ENCODE peak calls at places on chromosome X, in seven cellular contexts. L is GM06990, R is K562, E is mammary epithelial cell, S is nephron progenitor cell, X is fibroblast of lung, C is lower leg skin. Y is an unnamed sample.

GRCh38 chrX:109987884-109988283 is 15.0 kb upstream of the TMEM164 start:
- DNase-seq in L (no peak), R (no peak), E (no peak), S (no peak), X (no peak), C (no peak), Y (no peak)

GRCh38 chrX:24561121-24561520 is 86.0 kb downstream of the PCYT1B start:
- DNase-seq in L (no peak), R (peak; percentile 25), E (no peak), S (no peak), X (no peak), C (no peak), Y (no peak)

GRCh38 chrX:2828404-2829065 is at the start of gene GYG2:
- DNase-seq in L (no peak), R (peak; percentile 36), E (no peak), S (peak; percentile 87), X (peak; percentile 58), C (no peak), Y (peak; percentile 73)

GRCh38 chrX:156008915-156009314 is 11.4 kb downstream of the IL9R start:
- DNase-seq in L (no peak), R (no peak), E (no peak), S (no peak), X (no peak), C (peak; percentile 21), Y (no peak)

GRCh38 chrX:130746709-130747347 is 156.2 kb downstream of the ENOX2 start:
- DNase-seq in L (no peak), R (no peak), E (no peak), S (no peak), X (no peak), C (no peak), Y (no peak)

GRCh38 chrX:46681849-46682248 is 77.1 kb downstream of the SLC9A7 start:
- DNase-seq in L (no peak), R (no peak), E (no peak), S (no peak), X (peak; percentile 22), C (no peak), Y (no peak)

GRCh38 chrX:108397627-108398392 is 40.4 kb downstream of the COL4A6 start:
- DNase-seq in L (peak; percentile 24), R (no peak), E (peak; percentile 86), S (no peak), X (peak; percentile 46), C (no peak), Y (no peak)

GRCh38 chrX:49988128-49988527 is 65.7 kb downstream of the CLCN5 start:
- DNase-seq in L (no peak), R (no peak), E (no peak), S (no peak), X (no peak), C (no peak), Y (no peak)

GRCh38 chrX:16711219-16712115 is 1.0 kb downstream of the CTPS2 start:
- DNase-seq in L (peak; percentile 33), R (peak; percentile 39), E (no peak), S (no peak), X (peak; percentile 3), C (no peak), Y (no peak)

GRCh38 chrX:128781506-128781905 is 729.3 kb upstream of the ACTRT1 start:
- DNase-seq in L (no peak), R (no peak), E (no peak), S (peak; percentile 22), X (no peak), C (no peak), Y (no peak)

GRCh38 chrX:97416461-97416860 is 532.8 kb downstream of the RPA4 start:
- DNase-seq in L (no peak), R (no peak), E (peak; percentile 65), S (no peak), X (no peak), C (no peak), Y (no peak)

GRCh38 chrX:49919617-49920016 is 2.8 kb upstream of the CLCN5 start:
- DNase-seq in L (no peak), R (peak; percentile 56), E (no peak), S (peak; percentile 58), X (peak; percentile 55), C (no peak), Y (peak; percentile 16)

DNA sequence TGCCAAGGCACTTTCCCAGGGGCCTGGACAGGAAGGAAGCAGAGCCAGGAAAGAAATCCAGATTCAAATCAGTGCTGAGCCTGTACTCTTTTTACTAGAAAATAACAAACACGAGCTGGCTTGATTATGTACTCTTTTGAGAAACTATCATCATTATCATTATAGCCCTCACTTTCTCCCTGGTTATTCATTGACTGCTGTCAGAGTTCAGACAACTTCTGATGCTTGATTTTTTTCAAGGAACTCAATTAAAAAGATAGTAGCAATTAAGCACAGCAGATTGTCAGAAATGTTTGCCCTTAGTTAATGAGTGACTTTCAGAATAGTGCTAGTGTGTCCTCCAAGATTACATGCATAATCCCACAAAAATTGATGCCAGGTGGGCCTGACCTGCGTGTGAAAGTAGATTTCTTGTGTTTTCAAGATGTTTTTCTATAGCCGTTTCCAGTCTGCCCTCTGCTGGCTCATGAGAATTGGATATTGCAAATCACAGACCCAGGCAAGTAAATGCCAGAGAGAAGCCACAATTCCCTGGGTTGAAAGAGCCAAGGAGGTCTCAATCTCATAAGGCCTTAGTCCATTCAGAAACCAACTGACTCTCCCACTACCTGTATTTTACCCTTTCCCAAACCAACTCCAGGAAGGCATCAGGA is 14.3 kb upstream of the PNPLA4 start:
- DNase-seq in L (no peak), R (no peak), E (peak; percentile 9), S (peak; percentile 8), X (peak; percentile 5), C (no peak), Y (peak; percentile 11)
- TF ChIP-seq CTCF in L (peak; percentile 65), R (peak; percentile 22), E (peak; percentile 24), S (peak; percentile 37), X (peak; percentile 22), C (no peak), Y (peak; percentile 62)

GRCh38 chrX:31293409-31293808 is 221.6 kb upstream of the FTHL17 start:
- DNase-seq in L (no peak), R (no peak), E (no peak), S (no peak), X (no peak), C (no peak), Y (no peak)
- TF ChIP-seq CTCF in L (peak; percentile 54), R (no peak), E (no peak), S (no peak), X (no peak), C (no peak), Y (no peak)

GRCh38 chrX:140697618-140698017 is 11.9 kb upstream of the LINC00632 start:
- DNase-seq in L (no peak), R (no peak), E (no peak), S (no peak), X (no peak), C (no peak), Y (no peak)
- TF ChIP-seq CTCF in L (no peak), R (no peak), E (no peak), S (peak; percentile 13), X (no peak), C (no peak), Y (peak; percentile 39)

GRCh38 chrX:21374163-21374993 is at the start of gene CNKSR2:
- DNase-seq in L (peak; percentile 18), R (no peak), E (peak; percentile 26), S (peak; percentile 91), X (peak; percentile 19), C (no peak), Y (peak; percentile 94)

GRCh38 chrX:21376636-21377035 is 2.4 kb downstream of the CNKSR2 start:
- DNase-seq in L (no peak), R (no peak), E (no peak), S (no peak), X (no peak), C (no peak), Y (no peak)

GRCh38 chrX:21374994-21375794 is 976 bp downstream of the CNKSR2 start:
- DNase-seq in L (peak; percentile 3), R (no peak), E (no peak), S (peak; percentile 40), X (no peak), C (no peak), Y (peak; percentile 26)

GRCh38 chrX:21373637-21374162 is 518 bp upstream of the CNKSR2 start:
- DNase-seq in L (no peak), R (no peak), E (no peak), S (no peak), X (no peak), C (no peak), Y (no peak)

DNA sequence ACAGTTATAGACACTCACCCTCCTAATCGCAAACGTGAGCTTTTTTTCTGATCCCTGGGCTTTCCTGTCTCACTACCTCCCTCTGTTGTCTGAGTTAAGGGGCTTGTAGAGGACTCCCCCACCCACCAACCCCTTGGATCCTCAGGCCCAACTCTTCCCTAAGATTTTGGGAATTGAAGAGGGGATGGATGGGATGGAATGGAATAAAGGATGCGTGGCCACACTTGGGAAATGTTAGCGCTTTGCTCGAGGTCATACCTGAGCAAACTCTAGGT is 1.5 kb downstream of the CNKSR2 start:
- DNase-seq in L (no peak), R (no peak), E (no peak), S (peak; percentile 15), X (no peak), C (no peak), Y (no peak)
- TF ChIP-seq CTCF in L (no peak), R (no peak), E (no peak), S (no peak), X (no peak), C (no peak), Y (peak; percentile 42)

GRCh38 chrX:115896362-115896761 is 274.2 kb upstream of the AGTR2 start:
- DNase-seq in L (no peak), R (no peak), E (no peak), S (no peak), X (no peak), C (no peak), Y (no peak)

GRCh38 chrX:115897956-115898355 is 272.6 kb upstream of the AGTR2 start:
- DNase-seq in L (no peak), R (no peak), E (no peak), S (no peak), X (no peak), C (no peak), Y (no peak)

GRCh38 chrX:115895678-115896329 is 274.7 kb upstream of the AGTR2 start:
- DNase-seq in L (no peak), R (no peak), E (no peak), S (no peak), X (no peak), C (no peak), Y (no peak)

GRCh38 chrX:115900425-115900824 is 270.1 kb upstream of the AGTR2 start:
- DNase-seq in L (no peak), R (no peak), E (no peak), S (no peak), X (no peak), C (no peak), Y (no peak)

GRCh38 chrX:115898382-115899001 is 272.1 kb upstream of the AGTR2 start:
- DNase-seq in L (no peak), R (peak; percentile 12), E (peak; percentile 67), S (no peak), X (no peak), C (no peak), Y (no peak)
- TF ChIP-seq CTCF in L (peak; percentile 45), R (no peak), E (no peak), S (no peak), X (no peak), C (no peak), Y (peak; percentile 16)

GRCh38 chrX:18984381-18985185 is 669 bp upstream of the PHKA2 start:
- DNase-seq in L (peak; percentile 89), R (peak; percentile 88), E (peak; percentile 79), S (peak; percentile 76), X (peak; percentile 70), C (peak; percentile 95), Y (peak; percentile 70)
- TF ChIP-seq CTCF in L (peak; percentile 22), R (no peak), E (no peak), S (peak; percentile 31), X (peak; percentile 41), C (peak; percentile 25), Y (peak; percentile 49)